ENCODE peak calls at places on chromosomes 16 and 17, in six cellular contexts. L is effector CD8-positive, alpha-beta T cell; O is NAMALWA; Q is activated CD4-positive, alpha-beta memory T cell treated with anti-CD3 and anti-CD28 coated beads, Interleukin-2, amount 10 ng/mL, durations not matched to agents 7 days and 5 days; R is activated T-cell treated with anti-CD3 and anti-CD28 coated beads, Interleukin-2, amount 50 U/mL, for 4 hours; Z is SW480. K is an unnamed sample.

GRCh38 chr17:75652934-75653549 is 13.9 kb downstream of the RECQL5 start:
- DNase-seq in L (peak; percentile 9), O (peak; percentile 69), Q (no peak), R (no peak), Z (no peak), K (no peak)

GRCh38 chr16:27816561-27816960 is 247.0 kb downstream of the GSG1L start:
- DNase-seq in L (no peak), O (no peak), Q (no peak), R (no peak), Z (no peak), K (no peak)

GRCh38 chr17:44170499-44171201 is at the start of gene ASB16:
- DNase-seq in L (no peak), O (no peak), Q (no peak), R (no peak), Z (no peak), K (peak; percentile 49)

GRCh38 chr16:10625595-10626357 is 45.4 kb upstream of the EMP2 start:
- DNase-seq in L (no peak), O (no peak), Q (no peak), R (no peak), Z (no peak), K (no peak)

GRCh38 chr17:28896491-28896883 is 1.0 kb downstream of the FLOT2 start:
- DNase-seq in L (no peak), O (no peak), Q (no peak), R (no peak), Z (no peak), K (no peak)

GRCh38 chr16:78483124-78483992 is 383.9 kb downstream of the WWOX start:
- DNase-seq in L (no peak), O (no peak), Q (no peak), R (no peak), Z (no peak), K (no peak)

GRCh38 chr17:37488009-37488604 is 1.6 kb upstream of the DUSP14 start:
- DNase-seq in L (no peak), O (peak; percentile 41), Q (no peak), R (no peak), Z (peak; percentile 83), K (peak; percentile 79)

GRCh38 chr17:48612854-48613691 is 2.0 kb downstream of the HOXB8 start:
- DNase-seq in L (peak; percentile 33), O (no peak), Q (peak; percentile 54), R (no peak), Z (peak; percentile 59), K (peak; percentile 8)

GRCh38 chr17:2347805-2348685 is 10.7 kb downstream of the SGSM2 start:
- DNase-seq in L (no peak), O (no peak), Q (no peak), R (no peak), Z (peak; percentile 41), K (peak; percentile 69)

GRCh38 chr16:75305364-75306101 is 54.1 kb upstream of the BCAR1 start:
- DNase-seq in L (no peak), O (peak; percentile 37), Q (no peak), R (peak; percentile 30), Z (peak; percentile 92), K (peak; percentile 83)

GRCh38 chr17:30449480-30449879 is 27.7 kb upstream of the GOSR1 start:
- DNase-seq in L (no peak), O (no peak), Q (no peak), R (no peak), Z (no peak), K (no peak)

GRCh38 chr17:82316651-82317393 is 586 bp downstream of the CD7 start:
- DNase-seq in L (no peak), O (no peak), Q (no peak), R (no peak), Z (no peak), K (no peak)

GRCh38 chr17:67378444-67379250 is 1.6 kb downstream of the PITPNC1 start:
- DNase-seq in L (peak; percentile 67), O (peak; percentile 88), Q (peak; percentile 81), R (peak; percentile 79), Z (peak; percentile 87), K (peak; percentile 68)

GRCh38 chr17:42345396-42346078 is 42.7 kb downstream of the STAT3 start:
- DNase-seq in L (no peak), O (no peak), Q (no peak), R (no peak), Z (no peak), K (no peak)

GRCh38 chr17:72219824-72220473 is 99.1 kb downstream of the SOX9 start:
- DNase-seq in L (no peak), O (no peak), Q (no peak), R (no peak), Z (no peak), K (no peak)

GRCh38 chr17:73342057-73342522 is 30.3 kb upstream of the CDC42EP4 start:
- DNase-seq in L (no peak), O (no peak), Q (no peak), R (no peak), Z (no peak), K (peak; percentile 59)

GRCh38 chr16:84823926-84824325 is 4.1 kb downstream of the CRISPLD2 start:
- DNase-seq in L (no peak), O (no peak), Q (no peak), R (no peak), Z (no peak), K (no peak)

GRCh38 chr16:12009462-12009861 is 32.9 kb downstream of the SNX29 start:
- DNase-seq in L (no peak), O (no peak), Q (no peak), R (no peak), Z (no peak), K (no peak)

GRCh38 chr17:43574348-43574747 is 28.2 kb upstream of the ETV4 start:
- DNase-seq in L (no peak), O (no peak), Q (no peak), R (no peak), Z (no peak), K (no peak)